ENCODE peak calls at places on chromosomes 4 and X, in five cellular contexts. X is SK-N-SH, J is H1, A is K562, Y is HepG2. V is an unnamed sample.

GRCh38 chr4:74097631-74098550 is 1.1 kb downstream of the CXCL2 start:
- DNase-seq in X (no peak), J (no peak), Y (no peak), A (no peak), V (no peak)

GRCh38 chrX:115958687-115959359 is 211.7 kb upstream of the AGTR2 start:
- DNase-seq in X (peak; percentile 37), A (no peak), J (no peak), Y (no peak), V (no peak)

GRCh38 chr4:188934320-188934975 is 795.2 kb downstream of the TRIML1 start:
- DNase-seq in Y (no peak), A (no peak), J (no peak), X (no peak), V (no peak)

GRCh38 chr4:155339588-155339987 is 37.2 kb downstream of the MAP9 start:
- DNase-seq in Y (peak; percentile 59), A (no peak), X (no peak), J (no peak), V (no peak)

GRCh38 chr4:139988863-139989765 is 164.9 kb downstream of the MAML3 start:
- DNase-seq in A (no peak), X (no peak), Y (peak; percentile 16), J (no peak), V (no peak)

GRCh38 chr4:154208424-154208823 is 283.2 kb downstream of the DCHS2 start:
- DNase-seq in A (peak; percentile 67), X (no peak), J (no peak), Y (no peak), V (no peak)

GRCh38 chr4:139223682-139224317 is 46.8 kb upstream of the ELF2 start:
- DNase-seq in J (no peak), X (no peak), Y (no peak), A (no peak), V (no peak)

GRCh38 chrX:153736871-153737441 is 12.3 kb downstream of the ABCD1 start:
- DNase-seq in J (no peak), X (peak; percentile 53), A (no peak), Y (no peak), V (no peak)

GRCh38 chr4:10529891-10530786 is 72.9 kb upstream of the ZNF518B start:
- DNase-seq in J (no peak), A (no peak), Y (no peak), X (no peak), V (no peak)

GRCh38 chr4:74334636-74335035 is 26.4 kb downstream of the EPGN start:
- DNase-seq in J (no peak), X (no peak), A (no peak), Y (no peak), V (no peak)

DNA sequence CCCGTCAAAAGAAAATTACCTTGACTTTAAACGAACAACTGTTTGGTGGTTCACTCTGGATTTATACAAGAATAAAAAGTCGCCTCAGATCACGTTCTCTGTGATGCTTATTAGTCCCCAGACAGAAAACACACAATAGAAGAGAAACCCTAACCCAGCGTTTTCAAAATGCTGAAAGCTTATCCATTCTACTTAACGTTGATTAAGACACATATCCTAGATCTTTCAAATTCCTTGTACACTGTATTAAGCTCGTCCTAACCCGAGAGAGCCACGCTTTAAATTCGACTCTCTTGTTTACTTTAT is 786 bp upstream of the PITX2 start:
- DNase-seq in Y (no peak), A (no peak), X (no peak), J (no peak), V (no peak)
- H3K9ac ChIP-seq in Y (no peak overlapping the region), A (no peak overlapping the region), X (no peak overlapping the region), J (no peak overlapping the region), V (no peak overlapping the region)

GRCh38 chr4:103199009-103199408 is 866 bp upstream of the CENPE start:
- DNase-seq in X (no peak), Y (no peak), J (no peak), A (no peak), V (no peak)

GRCh38 chr4:103201254-103201653 is 3.1 kb upstream of the CENPE start:
- DNase-seq in X (no peak), A (no peak), Y (no peak), J (no peak), V (no peak)

GRCh38 chr4:103207673-103208072 is 9.5 kb upstream of the CENPE start:
- DNase-seq in Y (peak; percentile 48), X (no peak), J (peak; percentile 21), A (no peak), V (no peak)

GRCh38 chr4:103201724-103202123 is 3.6 kb upstream of the CENPE start:
- DNase-seq in J (no peak), Y (peak; percentile 50), A (no peak), X (no peak), V (no peak)

GRCh38 chr4:103204114-103204513 is 6.0 kb upstream of the CENPE start:
- DNase-seq in Y (peak; percentile 13), X (peak; percentile 11), A (no peak), J (no peak), V (no peak)
- TF ChIP-seq CHD2 in Y (no peak), X (no peak), A (no peak), J (no peak), V (no peak)

GRCh38 chrX:155967653-155968052 is 29.8 kb upstream of the IL9R start:
- DNase-seq in X (no peak), J (no peak), A (no peak), Y (no peak), V (no peak)
- H3K9ac ChIP-seq in X (no peak overlapping the region), J (no peak overlapping the region), A (no peak overlapping the region), Y (no peak overlapping the region), V (no peak overlapping the region)

DNA sequence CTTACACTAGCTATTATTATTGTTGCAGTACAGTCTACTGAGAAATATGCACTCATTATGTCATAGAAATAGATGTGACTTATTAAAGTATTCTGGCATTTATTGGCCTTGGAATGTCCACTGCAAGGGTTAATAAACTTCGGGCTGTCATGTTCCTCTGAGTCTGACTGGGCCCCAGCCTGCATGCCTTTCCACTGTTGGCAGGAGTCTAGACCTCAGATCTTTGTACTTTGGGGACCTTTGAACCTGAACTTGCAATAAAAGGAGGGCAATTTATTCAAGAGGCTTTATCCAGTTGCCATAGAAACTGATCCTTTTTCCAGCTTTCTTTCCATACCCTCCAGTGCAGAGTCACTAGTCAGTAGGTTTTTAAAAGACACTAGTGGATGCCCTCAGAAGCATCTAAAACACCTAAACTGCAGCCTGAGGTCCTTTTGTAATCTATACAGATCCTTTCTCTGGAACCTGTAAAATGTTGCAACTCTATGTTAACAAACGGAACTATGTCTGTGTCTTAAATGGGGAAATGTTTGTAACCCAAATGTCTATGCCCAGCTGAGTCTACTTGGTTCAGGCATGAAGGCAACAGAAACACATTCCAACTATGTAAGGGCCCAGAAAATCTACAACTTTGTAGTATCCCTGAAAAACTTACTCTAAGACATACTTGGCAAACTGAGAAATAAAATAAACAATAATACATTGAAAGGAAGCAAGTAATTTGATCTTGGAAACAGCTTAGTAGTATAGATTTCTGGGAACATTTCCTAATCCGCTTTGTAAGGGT is 41.6 kb downstream of the SOWAHB start:
- DNase-seq in J (no peak), X (no peak), Y (peak; percentile 89), A (no peak), V (no peak)
- TF ChIP-seq CHD2 in J (no peak), X (no peak), Y (no peak), A (no peak), V (no peak)

GRCh38 chr4:7103599-7104365 is 35.9 kb upstream of the GRPEL1 start:
- DNase-seq in J (no peak), X (peak; percentile 62), Y (peak; percentile 86), A (no peak), V (no peak)

GRCh38 chr4:7104366-7105031 is 36.6 kb upstream of the GRPEL1 start:
- DNase-seq in X (peak; percentile 15), Y (no peak), J (no peak), A (no peak), V (no peak)

GRCh38 chr4:7103031-7103598 is 35.3 kb upstream of the GRPEL1 start:
- DNase-seq in X (peak; percentile 98), A (peak; percentile 99), Y (peak; percentile 64), J (no peak), V (peak; percentile 23)

GRCh38 chr4:7105261-7105660 is 37.4 kb upstream of the GRPEL1 start:
- DNase-seq in A (no peak), Y (no peak), J (no peak), X (no peak), V (no peak)

GRCh38 chr4:7101692-7102515 is 34.0 kb upstream of the GRPEL1 start:
- DNase-seq in Y (peak; percentile 52), A (peak; percentile 71), J (peak; percentile 63), X (peak; percentile 87), V (no peak)
- H3K9ac ChIP-seq in Y (peak overlapping the region; percentile 73), A (peak overlapping the region; percentile 31), J (no peak overlapping the region), X (no peak overlapping the region), V (no peak overlapping the region)

GRCh38 chrX:100208076-100208475 is 202.0 kb downstream of the PCDH19 start:
- DNase-seq in A (no peak), J (no peak), Y (no peak), X (no peak), V (no peak)
- TF ChIP-seq CHD2 in A (no peak), J (no peak), Y (no peak), X (no peak), V (no peak)

V was measured in GM12878.